ENCODE peak calls at places on chromosomes 1 and 21, in seven cellular contexts. One of them, this sample, is unnamed.

GRCh38 chr1:150017206-150017750 is 6.8 kb upstream of the OTUD7B start:
- DNase-seq in suprapubic skin: no peak
- DNase-seq in sigmoid colon: no peak
- DNase-seq in tibial nerve: no peak
- DNase-seq in A549: no peak
- DNase-seq in heart left ventricle: no peak
- DNase-seq in transverse colon: peak
- DNase-seq in this sample: no peak

GRCh38 chr1:1069711-1070676 is 4.1 kb downstream of the RNF223 start:
- DNase-seq in tibial nerve: no peak
- DNase-seq in transverse colon: no peak
- DNase-seq in A549: no peak
- DNase-seq in sigmoid colon: no peak
- DNase-seq in heart left ventricle: no peak
- DNase-seq in suprapubic skin: no peak
- DNase-seq in this sample: no peak

GRCh38 chr1:85463666-85464496 is 1.1 kb downstream of the DDAH1 start:
- DNase-seq in tibial nerve: no peak
- DNase-seq in heart left ventricle: no peak
- DNase-seq in transverse colon: no peak
- DNase-seq in A549: peak
- DNase-seq in sigmoid colon: no peak
- DNase-seq in suprapubic skin: no peak
- DNase-seq in this sample: no peak

GRCh38 chr1:13661539-13661938 is 38.4 kb upstream of the PRDM2 start:
- DNase-seq in transverse colon: no peak
- DNase-seq in sigmoid colon: no peak
- DNase-seq in heart left ventricle: no peak
- DNase-seq in tibial nerve: no peak
- DNase-seq in suprapubic skin: peak
- DNase-seq in A549: no peak
- DNase-seq in this sample: no peak

GRCh38 chr1:167713330-167714081 is 8.3 kb upstream of the MPZL1 start:
- DNase-seq in suprapubic skin: no peak
- DNase-seq in heart left ventricle: no peak
- DNase-seq in tibial nerve: no peak
- DNase-seq in A549: no peak
- DNase-seq in sigmoid colon: peak
- DNase-seq in transverse colon: peak
- DNase-seq in this sample: no peak

GRCh38 chr1:151715726-151716404 is 738 bp downstream of the CELF3 start:
- DNase-seq in transverse colon: no peak
- DNase-seq in suprapubic skin: no peak
- DNase-seq in heart left ventricle: no peak
- DNase-seq in A549: no peak
- DNase-seq in sigmoid colon: no peak
- DNase-seq in tibial nerve: no peak
- DNase-seq in this sample: no peak

GRCh38 chr21:45154511-45155508 is 80.4 kb downstream of the ADARB1 start:
- DNase-seq in transverse colon: no peak
- DNase-seq in sigmoid colon: peak
- DNase-seq in tibial nerve: no peak
- DNase-seq in suprapubic skin: no peak
- DNase-seq in heart left ventricle: no peak
- DNase-seq in A549: no peak
- DNase-seq in this sample: no peak

GRCh38 chr1:224433041-224433670 is 1.4 kb downstream of the WDR26 start:
- DNase-seq in transverse colon: peak
- DNase-seq in tibial nerve: no peak
- DNase-seq in heart left ventricle: no peak
- DNase-seq in A549: no peak
- DNase-seq in sigmoid colon: no peak
- DNase-seq in suprapubic skin: no peak
- DNase-seq in this sample: no peak

GRCh38 chr1:200174525-200174924 is 147.0 kb downstream of the NR5A2 start:
- DNase-seq in heart left ventricle: no peak
- DNase-seq in suprapubic skin: no peak
- DNase-seq in A549: no peak
- DNase-seq in sigmoid colon: no peak
- DNase-seq in tibial nerve: no peak
- DNase-seq in transverse colon: no peak
- DNase-seq in this sample: no peak

GRCh38 chr21:32256873-32257620 is 21.8 kb downstream of the MIS18A start:
- DNase-seq in A549: peak
- DNase-seq in suprapubic skin: peak
- DNase-seq in heart left ventricle: peak
- DNase-seq in sigmoid colon: peak
- DNase-seq in transverse colon: peak
- DNase-seq in tibial nerve: peak
- DNase-seq in this sample: no peak

GRCh38 chr21:45269861-45270260 is 17.8 kb downstream of the POFUT2 start:
- DNase-seq in tibial nerve: no peak
- DNase-seq in A549: no peak
- DNase-seq in sigmoid colon: peak
- DNase-seq in suprapubic skin: peak
- DNase-seq in heart left ventricle: no peak
- DNase-seq in transverse colon: peak
- DNase-seq in this sample: no peak

GRCh38 chr1:15959847-15960446 is 16.0 kb downstream of the ZBTB17 start:
- DNase-seq in tibial nerve: peak
- DNase-seq in A549: no peak
- DNase-seq in suprapubic skin: no peak
- DNase-seq in heart left ventricle: no peak
- DNase-seq in transverse colon: no peak
- DNase-seq in sigmoid colon: no peak
- DNase-seq in this sample: no peak

GRCh38 chr1:240582953-240583352 is 29.0 kb downstream of the GREM2 start:
- DNase-seq in transverse colon: no peak
- DNase-seq in tibial nerve: no peak
- DNase-seq in heart left ventricle: no peak
- DNase-seq in sigmoid colon: no peak
- DNase-seq in suprapubic skin: no peak
- DNase-seq in A549: no peak
- DNase-seq in this sample: no peak

GRCh38 chr1:22662318-22662717 is 9.3 kb downstream of the C1QB start:
- DNase-seq in tibial nerve: no peak
- DNase-seq in transverse colon: peak
- DNase-seq in sigmoid colon: no peak
- DNase-seq in A549: peak
- DNase-seq in suprapubic skin: no peak
- DNase-seq in heart left ventricle: no peak
- DNase-seq in this sample: no peak

GRCh38 chr1:46301406-46302090 is 1.9 kb downstream of the LRRC41 start:
- DNase-seq in A549: no peak
- DNase-seq in sigmoid colon: peak
- DNase-seq in heart left ventricle: peak
- DNase-seq in transverse colon: no peak
- DNase-seq in tibial nerve: no peak
- DNase-seq in suprapubic skin: peak
- DNase-seq in this sample: no peak

GRCh38 chr1:93033785-93034184 is 45.3 kb upstream of the MTF2 start:
- DNase-seq in transverse colon: no peak
- DNase-seq in tibial nerve: no peak
- DNase-seq in heart left ventricle: no peak
- DNase-seq in A549: no peak
- DNase-seq in sigmoid colon: no peak
- DNase-seq in suprapubic skin: no peak
- DNase-seq in this sample: no peak

GRCh38 chr1:1528639-1529267 is 11.7 kb downstream of the TMEM240 start:
- DNase-seq in sigmoid colon: no peak
- DNase-seq in tibial nerve: no peak
- DNase-seq in heart left ventricle: no peak
- DNase-seq in suprapubic skin: no peak
- DNase-seq in transverse colon: no peak
- DNase-seq in A549: no peak
- DNase-seq in this sample: no peak

GRCh38 chr1:219427989-219428388 is 184.9 kb downstream of the ZC3H11B start:
- DNase-seq in A549: no peak
- DNase-seq in sigmoid colon: no peak
- DNase-seq in heart left ventricle: no peak
- DNase-seq in transverse colon: no peak
- DNase-seq in tibial nerve: no peak
- DNase-seq in suprapubic skin: no peak
- DNase-seq in this sample: no peak

GRCh38 chr1:9039761-9040658 is 13.8 kb upstream of the SLC2A7 start:
- DNase-seq in tibial nerve: no peak
- DNase-seq in transverse colon: no peak
- DNase-seq in suprapubic skin: no peak
- DNase-seq in A549: no peak
- DNase-seq in sigmoid colon: no peak
- DNase-seq in heart left ventricle: no peak
- DNase-seq in this sample: no peak

GRCh38 chr1:23525558-23526174 is 5.4 kb downstream of the E2F2 start:
- DNase-seq in sigmoid colon: no peak
- DNase-seq in transverse colon: peak
- DNase-seq in suprapubic skin: no peak
- DNase-seq in tibial nerve: no peak
- DNase-seq in heart left ventricle: no peak
- DNase-seq in A549: no peak
- DNase-seq in this sample: no peak

GRCh38 chr1:50251592-50252165 is 143.0 kb downstream of the ELAVL4 start:
- DNase-seq in A549: no peak
- DNase-seq in tibial nerve: no peak
- DNase-seq in suprapubic skin: no peak
- DNase-seq in sigmoid colon: no peak
- DNase-seq in heart left ventricle: no peak
- DNase-seq in transverse colon: no peak
- DNase-seq in this sample: no peak

GRCh38 chr1:248918126-248918525 is 12.1 kb downstream of the PGBD2 start:
- DNase-seq in A549: no peak
- DNase-seq in tibial nerve: no peak
- DNase-seq in sigmoid colon: no peak
- DNase-seq in suprapubic skin: no peak
- DNase-seq in transverse colon: no peak
- DNase-seq in heart left ventricle: no peak
- DNase-seq in this sample: no peak

DNA sequence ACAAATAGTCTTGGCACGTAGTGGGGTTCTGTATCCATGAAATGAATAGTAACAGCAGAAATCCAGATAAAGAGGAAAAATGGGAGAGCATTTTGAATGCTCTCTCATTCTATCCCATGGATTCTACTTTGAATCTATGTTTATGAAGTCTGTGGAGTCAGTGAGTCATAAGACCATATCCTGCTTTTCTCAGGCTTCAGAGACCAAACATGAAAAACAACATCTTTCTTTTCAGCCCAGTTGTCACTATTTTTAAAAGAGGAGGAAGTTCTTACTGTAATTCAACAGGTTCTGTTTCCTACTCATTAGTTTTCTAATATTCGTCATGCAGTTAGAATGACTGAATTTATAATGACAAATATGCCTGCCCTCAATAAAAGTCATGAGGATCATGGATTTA is 39.4 kb upstream of the CD55 start:
- DNase-seq in heart left ventricle: no peak
- DNase-seq in suprapubic skin: no peak
- DNase-seq in tibial nerve: no peak
- DNase-seq in A549: no peak
- DNase-seq in sigmoid colon: no peak
- DNase-seq in transverse colon: no peak
- DNase-seq in this sample: no peak
- H3K27ac ChIP-seq in heart left ventricle: peak
- H3K27ac ChIP-seq in suprapubic skin: no peak
- H3K27ac ChIP-seq in tibial nerve: peak
- H3K27ac ChIP-seq in A549: no peak
- H3K27ac ChIP-seq in sigmoid colon: no peak
- H3K27ac ChIP-seq in transverse colon: peak
- H3K27ac ChIP-seq in this sample: peak

GRCh38 chr1:156154317-156154749 is 948 bp downstream of the SEMA4A start:
- DNase-seq in transverse colon: peak
- DNase-seq in tibial nerve: no peak
- DNase-seq in sigmoid colon: no peak
- DNase-seq in A549: no peak
- DNase-seq in suprapubic skin: no peak
- DNase-seq in heart left ventricle: no peak
- DNase-seq in this sample: no peak

GRCh38 chr1:156153362-156153761 is at the start of gene SEMA4A:
- DNase-seq in sigmoid colon: no peak
- DNase-seq in transverse colon: peak
- DNase-seq in heart left ventricle: no peak
- DNase-seq in A549: no peak
- DNase-seq in tibial nerve: no peak
- DNase-seq in suprapubic skin: no peak
- DNase-seq in this sample: no peak

GRCh38 chr1:156157974-156158373 is 4.6 kb downstream of the SEMA4A start:
- DNase-seq in suprapubic skin: no peak
- DNase-seq in transverse colon: no peak
- DNase-seq in sigmoid colon: no peak
- DNase-seq in tibial nerve: no peak
- DNase-seq in heart left ventricle: no peak
- DNase-seq in A549: no peak
- DNase-seq in this sample: no peak

GRCh38 chr1:156157506-156157905 is 4.1 kb downstream of the SEMA4A start:
- DNase-seq in A549: no peak
- DNase-seq in heart left ventricle: no peak
- DNase-seq in transverse colon: no peak
- DNase-seq in suprapubic skin: no peak
- DNase-seq in sigmoid colon: no peak
- DNase-seq in tibial nerve: no peak
- DNase-seq in this sample: no peak

GRCh38 chr1:156155760-156156495 is 2.5 kb downstream of the SEMA4A start:
- DNase-seq in transverse colon: no peak
- DNase-seq in sigmoid colon: no peak
- DNase-seq in suprapubic skin: no peak
- DNase-seq in tibial nerve: no peak
- DNase-seq in heart left ventricle: no peak
- DNase-seq in A549: no peak
- DNase-seq in this sample: no peak
- H3K4me3 ChIP-seq in transverse colon: no peak
- H3K4me3 ChIP-seq in sigmoid colon: no peak
- H3K4me3 ChIP-seq in suprapubic skin: no peak
- H3K4me3 ChIP-seq in tibial nerve: no peak
- H3K4me3 ChIP-seq in heart left ventricle: no peak
- H3K4me3 ChIP-seq in A549: no peak
- H3K4me3 ChIP-seq in this sample: no peak

DNA sequence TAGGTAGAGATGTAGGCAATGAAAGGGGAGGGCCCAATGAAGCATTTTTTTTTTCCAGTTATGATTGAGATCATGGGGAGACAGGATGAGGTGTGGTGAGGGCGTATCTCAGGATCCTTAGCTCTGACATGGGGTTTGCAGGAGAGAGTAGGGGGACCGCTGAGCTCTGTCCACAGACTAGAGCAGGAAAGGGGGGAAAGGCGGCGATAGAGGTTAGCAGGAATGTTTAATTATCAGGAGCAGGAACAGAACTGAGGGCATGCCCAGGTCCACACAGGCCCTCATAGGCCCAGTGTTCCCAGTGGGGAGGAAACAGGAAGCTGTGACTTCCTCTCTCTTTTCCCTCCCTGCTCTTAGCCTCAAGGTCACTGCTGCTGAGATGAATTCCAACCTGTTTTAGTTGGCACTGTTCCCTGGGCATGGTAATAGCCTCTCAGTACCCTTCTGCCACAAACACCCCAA is 876 bp upstream of the RXFP4 start:
- DNase-seq in sigmoid colon: no peak
- DNase-seq in A549: no peak
- DNase-seq in transverse colon: peak
- DNase-seq in heart left ventricle: peak
- DNase-seq in tibial nerve: no peak
- DNase-seq in suprapubic skin: no peak
- DNase-seq in this sample: no peak
- TF ChIP-seq POLR2A in sigmoid colon: no peak
- TF ChIP-seq POLR2A in A549: no peak
- TF ChIP-seq POLR2A in transverse colon: no peak
- TF ChIP-seq POLR2A in heart left ventricle: no peak
- TF ChIP-seq POLR2A in tibial nerve: no peak
- TF ChIP-seq POLR2A in suprapubic skin: no peak
- TF ChIP-seq POLR2A in this sample: no peak

GRCh38 chr21:35002879-35003722 is 46.0 kb downstream of the RUNX1 start:
- DNase-seq in heart left ventricle: no peak
- DNase-seq in sigmoid colon: no peak
- DNase-seq in transverse colon: no peak
- DNase-seq in tibial nerve: no peak
- DNase-seq in suprapubic skin: no peak
- DNase-seq in A549: no peak
- DNase-seq in this sample: no peak
- H3K27ac ChIP-seq in heart left ventricle: peak
- H3K27ac ChIP-seq in sigmoid colon: no peak
- H3K27ac ChIP-seq in transverse colon: no peak
- H3K27ac ChIP-seq in tibial nerve: no peak
- H3K27ac ChIP-seq in suprapubic skin: no peak
- H3K27ac ChIP-seq in A549: no peak
- H3K27ac ChIP-seq in this sample: no peak